ENCODE peak calls at places on chromosomes 11 and 22, in ten cellular contexts. H is small intestine; B is AG20443; V is stimulated activated CD4-positive, alpha-beta T cell treated with anti-CD3 and anti-CD28 coated beads, TNF-alpha, amount 100 ng/mL, for 1 hour; I is T47D; X is fibroblast of lung; D is GOT3; Y is NCI-H748 treated with DMSO at 0.1 percent for 48 hours; Z is activated gamma-delta T cell treated with anti-CD3 and anti-CD28 coated beads, Interleukin-2, amount 50 U/mL, for 16 hours; R is activated T-helper 1 cell treated with Interleukin-2 at 50 U/mL for 16 hours. F is an unnamed sample.

GRCh38 chr22:23180893-23181762 is 819 bp downstream of the BCR start:
- DNase-seq in H (peak; percentile 35), B (no peak), V (no peak), I (no peak), X (no peak), D (no peak), Y (no peak), Z (no peak), R (no peak), F (no peak)

GRCh38 chr11:27464155-27464759 is 8.3 kb downstream of the LGR4 start:
- DNase-seq in H (peak; percentile 45), B (no peak), V (no peak), I (peak; percentile 82), X (no peak), D (no peak), Y (no peak), Z (no peak), R (no peak), F (no peak)

GRCh38 chr11:12818333-12819015 is 144.3 kb downstream of the TEAD1 start:
- DNase-seq in H (no peak), B (peak; percentile 74), V (no peak), I (no peak), X (peak; percentile 84), D (no peak), Y (no peak), Z (no peak), R (no peak), F (peak; percentile 76)

GRCh38 chr11:1883342-1884122 is 8.2 kb downstream of the PRR33 start:
- DNase-seq in H (no peak), B (peak; percentile 6), V (no peak), I (no peak), X (no peak), D (no peak), Y (no peak), Z (no peak), R (no peak), F (no peak)

GRCh38 chr22:32764330-32765116 is 37.0 kb upstream of the TIMP3 start:
- DNase-seq in H (no peak), B (peak; percentile 83), V (no peak), I (no peak), X (peak; percentile 95), D (no peak), Y (no peak), Z (no peak), R (no peak), F (no peak)

GRCh38 chr11:47328449-47329390 is 23.8 kb downstream of the MYBPC3 start:
- DNase-seq in H (no peak), B (no peak), V (no peak), I (no peak), X (no peak), D (no peak), Y (no peak), Z (no peak), R (no peak), F (no peak)

GRCh38 chr22:31748490-31748889 is 1.4 kb downstream of the PRR14L start:
- DNase-seq in H (peak; percentile 23), B (no peak), V (no peak), I (no peak), X (no peak), D (no peak), Y (no peak), Z (no peak), R (no peak), F (no peak)

GRCh38 chr11:78742430-78742829 is 167.8 kb upstream of the NARS2 start:
- DNase-seq in H (peak; percentile 90), B (no peak), V (no peak), I (peak; percentile 59), X (peak; percentile 30), D (no peak), Y (no peak), Z (no peak), R (no peak), F (no peak)

GRCh38 chr11:843818-844692 is 1.4 kb downstream of the TSPAN4 start:
- DNase-seq in H (peak; percentile 27), B (peak; percentile 90), V (no peak), I (peak; percentile 89), X (peak; percentile 96), D (peak; percentile 44), Y (no peak), Z (no peak), R (no peak), F (peak; percentile 88)

GRCh38 chr22:25174888-25175411 is 24.7 kb upstream of the CRYBB3 start:
- DNase-seq in H (no peak), B (no peak), V (no peak), I (no peak), X (no peak), D (no peak), Y (no peak), Z (no peak), R (no peak), F (no peak)

GRCh38 chr11:76208829-76209670 is 2.7 kb upstream of the WNT11 start:
- DNase-seq in H (peak; percentile 71), B (peak; percentile 74), V (peak; percentile 30), I (peak; percentile 70), X (peak; percentile 37), D (no peak), Y (peak; percentile 65), Z (peak; percentile 63), R (peak; percentile 66), F (no peak)

GRCh38 chr22:21764038-21764804 is 28.6 kb upstream of the YPEL1 start:
- DNase-seq in H (no peak), B (no peak), V (no peak), I (no peak), X (no peak), D (no peak), Y (no peak), Z (no peak), R (no peak), F (no peak)

GRCh38 chr11:122983438-122984185 is 2.0 kb upstream of the BSX start:
- DNase-seq in H (no peak), B (no peak), V (no peak), I (no peak), X (no peak), D (no peak), Y (no peak), Z (no peak), R (no peak), F (no peak)

GRCh38 chr22:30668306-30668655 is 606 bp upstream of the DUSP18 start:
- DNase-seq in H (no peak), B (no peak), V (no peak), I (no peak), X (no peak), D (no peak), Y (no peak), Z (no peak), R (no peak), F (no peak)

GRCh38 chr11:65425971-65426838 is 3.6 kb downstream of the NEAT1 start:
- DNase-seq in H (peak; percentile 83), B (no peak), V (no peak), I (peak; percentile 78), X (peak; percentile 89), D (no peak), Y (no peak), Z (no peak), R (no peak), F (no peak)

GRCh38 chr11:4680341-4680740 is 17.3 kb downstream of the OR51E2 start:
- DNase-seq in H (peak; percentile 5), B (no peak), V (no peak), I (no peak), X (no peak), D (no peak), Y (peak; percentile 93), Z (no peak), R (no peak), F (no peak)

GRCh38 chr11:116948375-116948774 is 111.0 kb upstream of the APOA1 start:
- DNase-seq in H (peak; percentile 73), B (no peak), V (no peak), I (no peak), X (no peak), D (no peak), Y (no peak), Z (no peak), R (no peak), F (no peak)

GRCh38 chr11:72446929-72447753 is 12.8 kb upstream of the CLPB start:
- DNase-seq in H (peak; percentile 49), B (peak; percentile 69), V (no peak), I (peak; percentile 81), X (peak; percentile 73), D (no peak), Y (peak; percentile 60), Z (no peak), R (no peak), F (peak; percentile 49)

GRCh38 chr22:39388261-39389011 is 11.1 kb upstream of the TAB1 start:
- DNase-seq in H (peak; percentile 66), B (peak; percentile 98), V (peak; percentile 51), I (no peak), X (peak; percentile 74), D (peak; percentile 33), Y (peak; percentile 33), Z (peak; percentile 68), R (peak; percentile 80), F (no peak)

GRCh38 chr11:126360049-126360446 is 4.6 kb downstream of the ST3GAL4 start:
- DNase-seq in H (no peak), B (no peak), V (no peak), I (no peak), X (no peak), D (no peak), Y (no peak), Z (no peak), R (no peak), F (no peak)

GRCh38 chr11:59429924-59430516 is 3.8 kb upstream of the OR5A2 start:
- DNase-seq in H (peak; percentile 59), B (peak; percentile 56), V (peak; percentile 1), I (peak; percentile 83), X (peak; percentile 53), D (no peak), Y (peak; percentile 69), Z (peak; percentile 13), R (no peak), F (no peak)

GRCh38 chr11:17500673-17501072 is 24.0 kb upstream of the ABCC8 start:
- DNase-seq in H (no peak), B (no peak), V (no peak), I (no peak), X (no peak), D (no peak), Y (no peak), Z (no peak), R (no peak), F (no peak)

GRCh38 chr11:32448232-32448631 is 12.9 kb upstream of the WT1 start:
- DNase-seq in H (no peak), B (no peak), V (no peak), I (peak; percentile 88), X (no peak), D (no peak), Y (no peak), Z (no peak), R (no peak), F (no peak)

GRCh38 chr11:111913997-111914396 is 1.5 kb downstream of the HSPB2 start:
- DNase-seq in H (no peak), B (peak; percentile 79), V (no peak), I (peak; percentile 26), X (peak; percentile 72), D (no peak), Y (no peak), Z (no peak), R (no peak), F (no peak)

GRCh38 chr11:112291191-112291590 is 30.5 kb upstream of the PLET1 start:
- DNase-seq in H (no peak), B (no peak), V (no peak), I (no peak), X (no peak), D (no peak), Y (no peak), Z (no peak), R (no peak), F (no peak)

GRCh38 chr11:65428578-65429068 is 6.0 kb downstream of the NEAT1 start:
- DNase-seq in H (no peak), B (no peak), V (no peak), I (no peak), X (no peak), D (no peak), Y (no peak), Z (no peak), R (no peak), F (no peak)

GRCh38 chr22:37186997-37187522 is 987 bp downstream of the C1QTNF6 start:
- DNase-seq in H (no peak), B (no peak), V (no peak), I (no peak), X (no peak), D (no peak), Y (no peak), Z (no peak), R (no peak), F (peak; percentile 31)

GRCh38 chr11:57983211-57983610 is 40.5 kb upstream of the OR9Q1 start:
- DNase-seq in H (no peak), B (no peak), V (no peak), I (no peak), X (no peak), D (no peak), Y (no peak), Z (no peak), R (no peak), F (no peak)